ENCODE peak calls at places on chromosomes 16 and 17, in six cellular contexts. One of them, this sample, is unnamed.

GRCh38 chr16:67774457-67774853 is 31.9 kb downstream of the RANBP10 start:
- DNase-seq in mesenchymal stem cell: no peak
- DNase-seq in H9: no peak
- DNase-seq in H1: no peak
- DNase-seq in IMR-90: no peak
- DNase-seq in neuronal stem cell: no peak
- DNase-seq in this sample: no peak

GRCh38 chr16:8849411-8850011 is 19.3 kb downstream of the CARHSP1 start:
- DNase-seq in H1: no peak
- DNase-seq in H9: no peak
- DNase-seq in neuronal stem cell: no peak
- DNase-seq in IMR-90: no peak
- DNase-seq in mesenchymal stem cell: peak
- DNase-seq in this sample: no peak

GRCh38 chr17:40530531-40530987 is 29.1 kb upstream of the TNS4 start:
- DNase-seq in H1: no peak
- DNase-seq in H9: no peak
- DNase-seq in IMR-90: no peak
- DNase-seq in mesenchymal stem cell: no peak
- DNase-seq in neuronal stem cell: no peak
- DNase-seq in this sample: no peak

GRCh38 chr16:65497571-65497970 is 375.7 kb upstream of the CDH11 start:
- DNase-seq in H1: no peak
- DNase-seq in H9: no peak
- DNase-seq in mesenchymal stem cell: no peak
- DNase-seq in neuronal stem cell: no peak
- DNase-seq in IMR-90: peak
- DNase-seq in this sample: no peak

GRCh38 chr16:29675811-29676643 is 3.0 kb upstream of the QPRT start:
- DNase-seq in H1: no peak
- DNase-seq in neuronal stem cell: no peak
- DNase-seq in mesenchymal stem cell: peak
- DNase-seq in IMR-90: peak
- DNase-seq in H9: peak
- DNase-seq in this sample: peak

GRCh38 chr16:75012380-75013081 is 13.7 kb downstream of the ZNRF1 start:
- DNase-seq in IMR-90: no peak
- DNase-seq in mesenchymal stem cell: no peak
- DNase-seq in neuronal stem cell: no peak
- DNase-seq in H9: no peak
- DNase-seq in H1: no peak
- DNase-seq in this sample: no peak

GRCh38 chr17:45149037-45149668 is 878 bp downstream of the HEXIM1 start:
- DNase-seq in H9: peak
- DNase-seq in IMR-90: peak
- DNase-seq in H1: no peak
- DNase-seq in neuronal stem cell: peak
- DNase-seq in mesenchymal stem cell: peak
- DNase-seq in this sample: peak

GRCh38 chr17:64326420-64327054 is 63.5 kb upstream of the TEX2 start:
- DNase-seq in H9: no peak
- DNase-seq in mesenchymal stem cell: peak
- DNase-seq in neuronal stem cell: no peak
- DNase-seq in H1: no peak
- DNase-seq in IMR-90: no peak
- DNase-seq in this sample: no peak

GRCh38 chr17:42347198-42347597 is 41.0 kb downstream of the STAT3 start:
- DNase-seq in mesenchymal stem cell: peak
- DNase-seq in H9: no peak
- DNase-seq in neuronal stem cell: no peak
- DNase-seq in IMR-90: peak
- DNase-seq in H1: no peak
- DNase-seq in this sample: no peak

GRCh38 chr17:31371511-31372097 is 19.9 kb upstream of the RAB11FIP4 start:
- DNase-seq in mesenchymal stem cell: peak
- DNase-seq in H1: no peak
- DNase-seq in neuronal stem cell: no peak
- DNase-seq in H9: no peak
- DNase-seq in IMR-90: peak
- DNase-seq in this sample: no peak

GRCh38 chr16:50602531-50603205 is 54.5 kb downstream of the NKD1 start:
- DNase-seq in mesenchymal stem cell: no peak
- DNase-seq in H9: no peak
- DNase-seq in neuronal stem cell: no peak
- DNase-seq in H1: no peak
- DNase-seq in IMR-90: no peak
- DNase-seq in this sample: no peak

GRCh38 chr17:47875011-47875471 is 21.0 kb upstream of the SP2 start:
- DNase-seq in IMR-90: no peak
- DNase-seq in mesenchymal stem cell: no peak
- DNase-seq in H1: no peak
- DNase-seq in neuronal stem cell: no peak
- DNase-seq in H9: no peak
- DNase-seq in this sample: no peak

GRCh38 chr17:83183951-83184506 is 104.6 kb downstream of the METRNL start:
- DNase-seq in H9: no peak
- DNase-seq in neuronal stem cell: no peak
- DNase-seq in H1: no peak
- DNase-seq in IMR-90: no peak
- DNase-seq in mesenchymal stem cell: no peak
- DNase-seq in this sample: no peak

GRCh38 chr16:80670170-80670865 is 129.5 kb downstream of the DYNLRB2 start:
- DNase-seq in mesenchymal stem cell: no peak
- DNase-seq in H1: no peak
- DNase-seq in IMR-90: no peak
- DNase-seq in neuronal stem cell: no peak
- DNase-seq in H9: no peak
- DNase-seq in this sample: no peak

GRCh38 chr16:86010680-86011141 is 111.7 kb downstream of the IRF8 start:
- DNase-seq in H9: no peak
- DNase-seq in IMR-90: no peak
- DNase-seq in mesenchymal stem cell: no peak
- DNase-seq in neuronal stem cell: no peak
- DNase-seq in H1: no peak
- DNase-seq in this sample: no peak

GRCh38 chr17:79521225-79521624 is 89.6 kb downstream of the RBFOX3 start:
- DNase-seq in IMR-90: no peak
- DNase-seq in mesenchymal stem cell: no peak
- DNase-seq in H1: no peak
- DNase-seq in neuronal stem cell: no peak
- DNase-seq in H9: no peak
- DNase-seq in this sample: no peak
- H3K23ac ChIP-seq in IMR-90: no peak
- H3K23ac ChIP-seq in mesenchymal stem cell: no peak
- H3K23ac ChIP-seq in H1: no peak
- H3K23ac ChIP-seq in neuronal stem cell: no peak
- H3K23ac ChIP-seq in H9: peak
- H3K23ac ChIP-seq in this sample: no peak

GRCh38 chr16:23337836-23338550 is 35.9 kb downstream of the SCNN1B start:
- DNase-seq in H9: no peak
- DNase-seq in neuronal stem cell: no peak
- DNase-seq in mesenchymal stem cell: no peak
- DNase-seq in IMR-90: no peak
- DNase-seq in H1: no peak
- DNase-seq in this sample: no peak

GRCh38 chr16:23343643-23344612 is 41.8 kb downstream of the SCNN1B start:
- DNase-seq in mesenchymal stem cell: no peak
- DNase-seq in IMR-90: no peak
- DNase-seq in H9: no peak
- DNase-seq in H1: no peak
- DNase-seq in neuronal stem cell: no peak
- DNase-seq in this sample: peak

GRCh38 chr16:23339781-23340180 is 37.7 kb downstream of the SCNN1B start:
- DNase-seq in H9: no peak
- DNase-seq in IMR-90: no peak
- DNase-seq in H1: no peak
- DNase-seq in mesenchymal stem cell: no peak
- DNase-seq in neuronal stem cell: no peak
- DNase-seq in this sample: no peak

GRCh38 chr16:23345237-23345636 is 43.1 kb downstream of the SCNN1B start:
- DNase-seq in mesenchymal stem cell: no peak
- DNase-seq in neuronal stem cell: no peak
- DNase-seq in H9: no peak
- DNase-seq in H1: no peak
- DNase-seq in IMR-90: no peak
- DNase-seq in this sample: no peak

GRCh38 chr16:23342083-23342640 is 40.1 kb downstream of the SCNN1B start:
- DNase-seq in neuronal stem cell: no peak
- DNase-seq in H1: no peak
- DNase-seq in H9: no peak
- DNase-seq in IMR-90: no peak
- DNase-seq in mesenchymal stem cell: no peak
- DNase-seq in this sample: no peak
- H3K4me2 ChIP-seq in neuronal stem cell: no peak
- H3K4me2 ChIP-seq in H1: no peak
- H3K4me2 ChIP-seq in H9: no peak
- H3K4me2 ChIP-seq in IMR-90: no peak
- H3K4me2 ChIP-seq in mesenchymal stem cell: no peak
- H3K4me2 ChIP-seq in this sample: no peak

DNA sequence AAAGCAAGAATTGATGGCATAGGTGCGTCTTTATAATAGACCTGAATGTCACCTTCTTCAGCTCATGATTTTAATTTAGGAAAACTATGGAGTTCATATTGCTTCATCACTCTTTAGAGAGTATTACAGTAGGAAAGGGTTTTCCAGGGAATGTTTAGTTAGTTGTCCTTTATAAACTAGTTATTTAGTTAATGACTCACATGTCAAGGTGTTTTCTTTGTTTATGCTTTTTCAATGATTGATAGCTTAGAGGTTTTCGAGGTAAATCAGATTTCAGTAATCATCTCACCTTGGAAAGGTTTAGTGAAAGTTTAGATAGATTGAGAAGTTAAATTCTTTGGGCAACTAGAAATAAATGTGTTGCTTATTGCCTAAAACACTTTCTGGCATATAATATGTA is 9.8 kb downstream of the WSB1 start:
- DNase-seq in mesenchymal stem cell: no peak
- DNase-seq in H9: no peak
- DNase-seq in IMR-90: no peak
- DNase-seq in neuronal stem cell: no peak
- DNase-seq in H1: no peak
- DNase-seq in this sample: no peak
- H3K23ac ChIP-seq in mesenchymal stem cell: no peak
- H3K23ac ChIP-seq in H9: no peak
- H3K23ac ChIP-seq in IMR-90: no peak
- H3K23ac ChIP-seq in neuronal stem cell: no peak
- H3K23ac ChIP-seq in H1: no peak
- H3K23ac ChIP-seq in this sample: no peak

GRCh38 chr17:78133179-78133951 is 2.8 kb downstream of the TMC8 start:
- DNase-seq in neuronal stem cell: no peak
- DNase-seq in H9: no peak
- DNase-seq in mesenchymal stem cell: no peak
- DNase-seq in H1: no peak
- DNase-seq in IMR-90: no peak
- DNase-seq in this sample: no peak
- H3K4me2 ChIP-seq in neuronal stem cell: no peak
- H3K4me2 ChIP-seq in H9: no peak
- H3K4me2 ChIP-seq in mesenchymal stem cell: no peak
- H3K4me2 ChIP-seq in H1: no peak
- H3K4me2 ChIP-seq in IMR-90: no peak
- H3K4me2 ChIP-seq in this sample: no peak

GRCh38 chr16:84652565-84652964 is 4.3 kb downstream of the KLHL36 start:
- DNase-seq in IMR-90: no peak
- DNase-seq in H9: no peak
- DNase-seq in neuronal stem cell: no peak
- DNase-seq in mesenchymal stem cell: no peak
- DNase-seq in H1: no peak
- DNase-seq in this sample: no peak
- H3K23ac ChIP-seq in IMR-90: no peak
- H3K23ac ChIP-seq in H9: no peak
- H3K23ac ChIP-seq in neuronal stem cell: no peak
- H3K23ac ChIP-seq in mesenchymal stem cell: no peak
- H3K23ac ChIP-seq in H1: no peak
- H3K23ac ChIP-seq in this sample: no peak

GRCh38 chr17:7041607-7042506 is 2.0 kb downstream of the SLC16A11 start:
- DNase-seq in mesenchymal stem cell: no peak
- DNase-seq in neuronal stem cell: no peak
- DNase-seq in H1: no peak
- DNase-seq in H9: peak
- DNase-seq in IMR-90: no peak
- DNase-seq in this sample: peak
- H3K4me2 ChIP-seq in mesenchymal stem cell: peak
- H3K4me2 ChIP-seq in neuronal stem cell: peak
- H3K4me2 ChIP-seq in H1: peak
- H3K4me2 ChIP-seq in H9: peak
- H3K4me2 ChIP-seq in IMR-90: no peak
- H3K4me2 ChIP-seq in this sample: peak

DNA sequence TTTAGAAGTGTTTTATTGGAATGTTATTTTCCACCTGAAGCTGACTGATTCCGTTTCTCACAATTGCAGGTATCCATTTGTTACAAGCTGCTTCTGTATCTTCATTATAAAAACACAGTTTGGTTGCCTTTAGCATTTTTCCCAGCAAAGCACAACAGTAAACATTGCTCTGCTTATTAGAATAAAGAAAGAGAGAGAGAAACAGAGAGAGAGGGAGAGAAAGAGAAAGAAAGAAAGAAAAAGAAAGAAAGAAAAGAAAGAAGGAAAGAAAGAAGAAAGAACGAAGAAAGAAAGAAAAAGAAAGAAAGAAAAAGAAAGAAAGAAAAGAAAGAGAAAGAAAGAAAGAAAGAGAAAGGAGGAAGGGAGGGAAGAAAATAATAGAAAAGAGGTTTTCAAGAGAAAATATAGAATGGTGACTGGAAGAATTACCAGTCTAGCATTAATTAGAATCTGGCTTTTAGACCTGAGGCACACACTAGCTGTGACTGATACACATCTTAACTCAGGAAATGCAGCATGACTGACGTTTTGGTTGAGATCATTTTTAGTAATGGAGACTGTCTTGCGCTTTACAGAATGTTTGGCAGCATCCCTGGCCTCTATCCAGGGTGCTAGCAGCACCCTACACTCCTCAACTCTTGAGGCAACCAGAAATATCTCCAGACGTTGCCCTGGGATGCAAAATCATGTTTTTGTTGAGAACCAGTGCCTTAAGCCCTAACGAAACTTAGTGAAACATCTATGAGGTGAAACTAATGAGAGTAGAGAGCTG is 109.2 kb downstream of the HS3ST3A1 start:
- DNase-seq in mesenchymal stem cell: no peak
- DNase-seq in IMR-90: no peak
- DNase-seq in neuronal stem cell: no peak
- DNase-seq in H1: no peak
- DNase-seq in H9: no peak
- DNase-seq in this sample: no peak
- H3K23ac ChIP-seq in mesenchymal stem cell: no peak
- H3K23ac ChIP-seq in IMR-90: no peak
- H3K23ac ChIP-seq in neuronal stem cell: no peak
- H3K23ac ChIP-seq in H1: no peak
- H3K23ac ChIP-seq in H9: no peak
- H3K23ac ChIP-seq in this sample: no peak

DNA sequence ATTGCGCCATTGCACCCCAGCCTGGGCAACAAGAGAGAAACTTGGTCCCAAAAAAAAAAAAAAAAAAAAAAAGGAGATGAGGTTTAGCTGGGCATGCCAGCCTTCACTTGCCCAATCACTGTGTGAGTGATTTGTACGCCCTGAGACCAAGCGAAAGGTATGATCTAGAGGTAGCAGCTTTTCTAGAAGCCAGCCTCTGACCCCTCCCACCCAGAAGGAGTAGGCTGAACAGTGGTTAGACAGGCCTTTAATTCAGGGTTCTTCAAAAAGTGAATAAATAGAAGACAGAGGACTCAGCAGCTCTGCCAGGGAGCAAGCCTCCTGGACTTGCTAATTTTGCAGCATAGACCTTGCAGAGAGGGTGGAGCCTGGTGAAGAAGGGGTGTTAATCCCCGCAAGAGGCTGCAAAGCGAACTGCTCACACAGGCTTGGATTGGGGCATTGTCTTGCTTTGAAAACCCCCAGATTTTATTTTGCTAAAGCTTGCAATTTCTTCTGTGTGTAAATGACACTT is 7.1 kb upstream of the CYTH1 start:
- DNase-seq in IMR-90: no peak
- DNase-seq in H1: no peak
- DNase-seq in H9: no peak
- DNase-seq in neuronal stem cell: no peak
- DNase-seq in mesenchymal stem cell: no peak
- DNase-seq in this sample: no peak
- H3K4me2 ChIP-seq in IMR-90: peak
- H3K4me2 ChIP-seq in H1: no peak
- H3K4me2 ChIP-seq in H9: no peak
- H3K4me2 ChIP-seq in neuronal stem cell: no peak
- H3K4me2 ChIP-seq in mesenchymal stem cell: no peak
- H3K4me2 ChIP-seq in this sample: no peak